ENCODE peak calls at places on chromosomes 3 and 15, in ten cellular contexts. One of them, this sample, is unnamed.
A peak's percentile ranks its signal among the peaks of the same experiment; 100 is the strongest.

GRCh38 chr15:90895571-90896117 is 7.5 kb upstream of the MAN2A2 start:
- DNase-seq in PC-3: no peak
- DNase-seq in heart left ventricle: peak; percentile 36
- DNase-seq in cardiac muscle cell: no peak
- DNase-seq in K562: peak; percentile 58
- DNase-seq in SK-N-MC: no peak
- DNase-seq in adrenal gland: peak; percentile 80
- DNase-seq in effector memory CD4-positive, alpha-beta T cell: no peak
- DNase-seq in mesenchymal stem cell: peak; percentile 18
- DNase-seq in lung: no peak
- DNase-seq in this sample: no peak

GRCh38 chr3:169658311-169658931 is 5.1 kb downstream of the MECOM start:
- DNase-seq in effector memory CD4-positive, alpha-beta T cell: no peak
- DNase-seq in cardiac muscle cell: peak; percentile 53
- DNase-seq in SK-N-MC: no peak
- DNase-seq in K562: no peak
- DNase-seq in mesenchymal stem cell: no peak
- DNase-seq in adrenal gland: no peak
- DNase-seq in heart left ventricle: peak; percentile 58
- DNase-seq in PC-3: no peak
- DNase-seq in lung: peak; percentile 42
- DNase-seq in this sample: no peak

GRCh38 chr3:69032737-69033136 is 19.3 kb upstream of the EOGT start:
- DNase-seq in adrenal gland: no peak
- DNase-seq in cardiac muscle cell: no peak
- DNase-seq in heart left ventricle: no peak
- DNase-seq in mesenchymal stem cell: no peak
- DNase-seq in lung: no peak
- DNase-seq in SK-N-MC: no peak
- DNase-seq in PC-3: no peak
- DNase-seq in K562: no peak
- DNase-seq in effector memory CD4-positive, alpha-beta T cell: no peak
- DNase-seq in this sample: no peak

GRCh38 chr15:82186748-82187415 is 75.7 kb downstream of the EFL1 start:
- DNase-seq in cardiac muscle cell: no peak
- DNase-seq in K562: no peak
- DNase-seq in heart left ventricle: no peak
- DNase-seq in SK-N-MC: no peak
- DNase-seq in lung: no peak
- DNase-seq in effector memory CD4-positive, alpha-beta T cell: no peak
- DNase-seq in mesenchymal stem cell: no peak
- DNase-seq in PC-3: no peak
- DNase-seq in adrenal gland: no peak
- DNase-seq in this sample: no peak

GRCh38 chr15:57114070-57114469 is 195.6 kb downstream of the TCF12 start:
- DNase-seq in PC-3: peak; percentile 21
- DNase-seq in lung: peak; percentile 32
- DNase-seq in mesenchymal stem cell: no peak
- DNase-seq in heart left ventricle: no peak
- DNase-seq in adrenal gland: no peak
- DNase-seq in cardiac muscle cell: peak; percentile 63
- DNase-seq in effector memory CD4-positive, alpha-beta T cell: no peak
- DNase-seq in SK-N-MC: no peak
- DNase-seq in K562: no peak
- DNase-seq in this sample: no peak

GRCh38 chr15:66306381-66306780 is 13.0 kb downstream of the DIS3L start:
- DNase-seq in heart left ventricle: no peak
- DNase-seq in adrenal gland: no peak
- DNase-seq in effector memory CD4-positive, alpha-beta T cell: no peak
- DNase-seq in cardiac muscle cell: no peak
- DNase-seq in lung: no peak
- DNase-seq in SK-N-MC: no peak
- DNase-seq in PC-3: no peak
- DNase-seq in mesenchymal stem cell: no peak
- DNase-seq in K562: no peak
- DNase-seq in this sample: no peak

GRCh38 chr15:82093774-82094211 is 48.0 kb upstream of the MEX3B start:
- DNase-seq in SK-N-MC: no peak
- DNase-seq in cardiac muscle cell: peak; percentile 94
- DNase-seq in K562: peak; percentile 40
- DNase-seq in heart left ventricle: no peak
- DNase-seq in lung: no peak
- DNase-seq in effector memory CD4-positive, alpha-beta T cell: no peak
- DNase-seq in mesenchymal stem cell: peak; percentile 92
- DNase-seq in PC-3: peak; percentile 80
- DNase-seq in adrenal gland: no peak
- DNase-seq in this sample: no peak

GRCh38 chr3:129025691-129026435 is 24.8 kb downstream of the EFCC1 start:
- DNase-seq in SK-N-MC: peak; percentile 34
- DNase-seq in mesenchymal stem cell: peak; percentile 81
- DNase-seq in effector memory CD4-positive, alpha-beta T cell: no peak
- DNase-seq in K562: no peak
- DNase-seq in heart left ventricle: peak; percentile 79
- DNase-seq in adrenal gland: peak; percentile 48
- DNase-seq in PC-3: no peak
- DNase-seq in lung: no peak
- DNase-seq in cardiac muscle cell: no peak
- DNase-seq in this sample: no peak

GRCh38 chr15:63276342-63277043 is 912 bp upstream of the APH1B start:
- DNase-seq in K562: no peak
- DNase-seq in SK-N-MC: no peak
- DNase-seq in heart left ventricle: no peak
- DNase-seq in mesenchymal stem cell: no peak
- DNase-seq in lung: no peak
- DNase-seq in adrenal gland: no peak
- DNase-seq in PC-3: no peak
- DNase-seq in cardiac muscle cell: no peak
- DNase-seq in effector memory CD4-positive, alpha-beta T cell: no peak
- DNase-seq in this sample: no peak

GRCh38 chr3:54034971-54035370 is 87.4 kb upstream of the CACNA2D3 start:
- DNase-seq in SK-N-MC: no peak
- DNase-seq in heart left ventricle: no peak
- DNase-seq in effector memory CD4-positive, alpha-beta T cell: no peak
- DNase-seq in mesenchymal stem cell: no peak
- DNase-seq in cardiac muscle cell: no peak
- DNase-seq in K562: no peak
- DNase-seq in adrenal gland: no peak
- DNase-seq in PC-3: no peak
- DNase-seq in lung: no peak
- DNase-seq in this sample: no peak

GRCh38 chr15:78317145-78317836 is 17.9 kb upstream of the SKIC8 start:
- DNase-seq in mesenchymal stem cell: peak; percentile 9
- DNase-seq in PC-3: peak; percentile 52
- DNase-seq in lung: no peak
- DNase-seq in heart left ventricle: no peak
- DNase-seq in SK-N-MC: no peak
- DNase-seq in cardiac muscle cell: no peak
- DNase-seq in adrenal gland: no peak
- DNase-seq in effector memory CD4-positive, alpha-beta T cell: no peak
- DNase-seq in K562: peak; percentile 52
- DNase-seq in this sample: no peak

GRCh38 chr15:78315686-78316085 is 16.3 kb upstream of the SKIC8 start:
- DNase-seq in SK-N-MC: no peak
- DNase-seq in effector memory CD4-positive, alpha-beta T cell: no peak
- DNase-seq in lung: no peak
- DNase-seq in adrenal gland: no peak
- DNase-seq in mesenchymal stem cell: no peak
- DNase-seq in PC-3: peak; percentile 16
- DNase-seq in K562: peak; percentile 40
- DNase-seq in heart left ventricle: no peak
- DNase-seq in cardiac muscle cell: no peak
- DNase-seq in this sample: peak; percentile 48

GRCh38 chr15:78314181-78314581 is 14.8 kb upstream of the SKIC8 start:
- DNase-seq in SK-N-MC: no peak
- DNase-seq in PC-3: no peak
- DNase-seq in lung: no peak
- DNase-seq in K562: no peak
- DNase-seq in adrenal gland: no peak
- DNase-seq in effector memory CD4-positive, alpha-beta T cell: no peak
- DNase-seq in mesenchymal stem cell: no peak
- DNase-seq in heart left ventricle: no peak
- DNase-seq in cardiac muscle cell: no peak
- DNase-seq in this sample: no peak

GRCh38 chr15:78313383-78313782 is 14.0 kb upstream of the SKIC8 start:
- DNase-seq in heart left ventricle: no peak
- DNase-seq in SK-N-MC: no peak
- DNase-seq in K562: no peak
- DNase-seq in lung: no peak
- DNase-seq in effector memory CD4-positive, alpha-beta T cell: no peak
- DNase-seq in PC-3: no peak
- DNase-seq in mesenchymal stem cell: no peak
- DNase-seq in cardiac muscle cell: no peak
- DNase-seq in adrenal gland: no peak
- DNase-seq in this sample: no peak

DNA sequence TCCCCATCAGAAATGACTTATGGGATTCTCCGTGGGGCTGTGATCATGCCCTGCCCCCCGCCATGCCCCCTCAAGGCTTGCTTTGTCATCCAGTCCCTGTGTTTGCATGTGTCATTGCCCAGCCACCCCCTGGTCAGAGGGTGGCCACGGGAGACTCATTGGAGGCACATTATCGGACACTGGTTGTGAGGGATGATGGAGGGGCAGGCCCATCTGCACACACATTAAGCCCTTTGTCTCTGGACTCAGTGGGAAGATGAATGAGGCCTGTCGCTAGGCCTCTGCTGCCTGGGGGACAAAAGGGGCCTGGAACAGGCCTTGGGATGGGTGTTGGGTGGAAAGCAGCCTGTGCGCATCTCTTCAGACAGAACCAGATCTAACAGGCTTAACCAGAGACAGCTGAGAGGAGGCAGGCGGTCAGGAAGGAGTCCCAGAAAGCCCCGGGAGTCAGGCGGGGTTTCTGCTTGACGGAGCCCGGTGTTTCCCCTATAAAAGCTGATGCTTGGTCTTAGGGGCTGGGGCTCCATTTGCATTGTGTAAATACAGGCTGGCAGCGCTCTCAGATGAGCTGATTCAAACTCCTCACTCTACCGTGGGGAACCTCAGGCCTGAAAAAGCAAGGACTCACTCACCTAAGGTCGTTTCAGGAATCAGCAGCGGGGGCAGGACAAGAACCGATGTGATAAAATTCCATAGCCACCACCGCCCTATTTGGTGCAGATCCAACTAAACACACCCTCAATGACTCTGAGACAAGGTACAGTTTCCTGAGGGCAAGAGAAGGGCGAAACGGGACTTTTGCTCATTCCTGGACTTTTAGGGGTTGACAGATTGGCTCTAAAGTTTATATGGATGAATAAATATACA is 17.0 kb upstream of the SKIC8 start:
- DNase-seq in effector memory CD4-positive, alpha-beta T cell: no peak
- DNase-seq in mesenchymal stem cell: no peak
- DNase-seq in PC-3: no peak
- DNase-seq in lung: no peak
- DNase-seq in SK-N-MC: no peak
- DNase-seq in heart left ventricle: no peak
- DNase-seq in adrenal gland: no peak
- DNase-seq in cardiac muscle cell: no peak
- DNase-seq in K562: no peak
- DNase-seq in this sample: no peak
- H3K27ac ChIP-seq in effector memory CD4-positive, alpha-beta T cell: no peak overlapping the region
- H3K27ac ChIP-seq in mesenchymal stem cell: no peak overlapping the region
- H3K27ac ChIP-seq in PC-3: no peak overlapping the region
- H3K27ac ChIP-seq in lung: no peak overlapping the region
- H3K27ac ChIP-seq in SK-N-MC: peak overlapping the region; percentile 33
- H3K27ac ChIP-seq in heart left ventricle: no peak overlapping the region
- H3K27ac ChIP-seq in adrenal gland: no peak overlapping the region
- H3K27ac ChIP-seq in cardiac muscle cell: no peak overlapping the region
- H3K27ac ChIP-seq in K562: no peak overlapping the region
- H3K27ac ChIP-seq in this sample: no peak overlapping the region

GRCh38 chr15:45993072-45993471 is 358.2 kb downstream of the SQOR start:
- DNase-seq in adrenal gland: no peak
- DNase-seq in SK-N-MC: no peak
- DNase-seq in lung: no peak
- DNase-seq in heart left ventricle: no peak
- DNase-seq in PC-3: no peak
- DNase-seq in K562: no peak
- DNase-seq in cardiac muscle cell: no peak
- DNase-seq in effector memory CD4-positive, alpha-beta T cell: no peak
- DNase-seq in mesenchymal stem cell: no peak
- DNase-seq in this sample: no peak
- H3K9me3 ChIP-seq in adrenal gland: no peaks in the 10 kb centered on the region
- H3K9me3 ChIP-seq in SK-N-MC: no peaks in the 10 kb centered on the region
- H3K9me3 ChIP-seq in lung: peaks cover 2% of the 10 kb centered on the region
- H3K9me3 ChIP-seq in heart left ventricle: peaks cover 20% of the 10 kb centered on the region
- H3K9me3 ChIP-seq in PC-3: no peaks in the 10 kb centered on the region
- H3K9me3 ChIP-seq in K562: no peaks in the 10 kb centered on the region
- H3K9me3 ChIP-seq in cardiac muscle cell: no peaks in the 10 kb centered on the region
- H3K9me3 ChIP-seq in effector memory CD4-positive, alpha-beta T cell: no peaks in the 10 kb centered on the region
- H3K9me3 ChIP-seq in mesenchymal stem cell: peaks cover 9% of the 10 kb centered on the region
- H3K9me3 ChIP-seq in this sample: no peaks in the 10 kb centered on the region

DNA sequence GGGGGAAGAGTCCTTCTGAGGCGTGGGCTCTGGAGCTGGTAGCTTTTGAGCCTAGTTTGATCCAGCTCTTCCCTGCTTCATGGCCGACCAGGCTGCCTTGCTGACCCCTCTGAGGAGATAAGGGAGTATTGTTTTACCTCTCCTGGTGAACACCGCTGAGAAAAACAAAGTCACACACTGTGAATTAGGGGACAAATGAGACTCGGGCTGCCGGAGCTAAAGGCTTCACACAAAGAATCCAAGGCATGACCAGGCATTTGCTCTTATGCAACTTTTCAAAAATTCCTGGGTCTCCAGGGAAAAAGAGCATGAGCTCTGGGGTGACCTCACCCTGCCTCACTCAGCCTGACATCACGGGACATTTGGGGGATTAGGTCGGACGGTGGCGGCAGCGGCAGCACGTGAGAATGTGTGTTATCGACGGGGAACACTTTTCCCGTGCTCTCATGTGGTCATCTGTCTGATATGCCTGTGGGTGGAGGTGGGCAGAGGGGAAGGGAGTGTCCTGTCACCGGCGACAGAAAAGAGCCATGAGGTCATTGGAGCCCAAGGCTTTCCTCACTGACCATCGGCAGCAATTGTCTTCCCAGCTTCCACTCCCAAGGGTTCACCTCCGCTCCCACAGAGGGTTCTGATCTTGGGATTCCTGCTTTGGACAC is 61.0 kb downstream of the TMEM44 start:
- DNase-seq in effector memory CD4-positive, alpha-beta T cell: no peak
- DNase-seq in SK-N-MC: no peak
- DNase-seq in lung: peak; percentile 33
- DNase-seq in PC-3: no peak
- DNase-seq in K562: peak; percentile 75
- DNase-seq in mesenchymal stem cell: peak; percentile 98
- DNase-seq in heart left ventricle: peak; percentile 72
- DNase-seq in cardiac muscle cell: peak; percentile 95
- DNase-seq in adrenal gland: peak; percentile 62
- DNase-seq in this sample: no peak
- H3K27ac ChIP-seq in effector memory CD4-positive, alpha-beta T cell: no peak overlapping the region
- H3K27ac ChIP-seq in SK-N-MC: no peak overlapping the region
- H3K27ac ChIP-seq in lung: peak overlapping the region; percentile 13
- H3K27ac ChIP-seq in PC-3: no peak overlapping the region
- H3K27ac ChIP-seq in K562: peak overlapping the region; percentile 70
- H3K27ac ChIP-seq in mesenchymal stem cell: no peak overlapping the region
- H3K27ac ChIP-seq in heart left ventricle: peak overlapping the region; percentile 55
- H3K27ac ChIP-seq in cardiac muscle cell: peak overlapping the region; percentile 94
- H3K27ac ChIP-seq in adrenal gland: no peak overlapping the region
- H3K27ac ChIP-seq in this sample: no peak overlapping the region

DNA sequence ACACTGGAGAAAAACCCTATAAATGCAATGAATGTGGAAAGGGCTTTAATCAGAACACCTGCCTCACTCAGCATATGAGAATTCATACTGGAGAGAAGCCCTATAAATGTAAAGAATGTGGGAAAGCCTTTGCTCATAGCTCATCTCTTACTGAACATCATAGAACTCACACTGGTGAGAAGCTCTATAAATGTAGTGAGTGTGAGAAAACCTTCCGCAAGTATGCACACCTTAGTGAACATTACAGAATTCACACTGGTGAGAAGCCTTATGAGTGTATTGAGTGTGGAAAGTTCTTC is 7.4 kb upstream of the ZNF501 start:
- DNase-seq in cardiac muscle cell: no peak
- DNase-seq in SK-N-MC: no peak
- DNase-seq in K562: no peak
- DNase-seq in adrenal gland: no peak
- DNase-seq in PC-3: no peak
- DNase-seq in lung: no peak
- DNase-seq in mesenchymal stem cell: no peak
- DNase-seq in effector memory CD4-positive, alpha-beta T cell: no peak
- DNase-seq in heart left ventricle: no peak
- DNase-seq in this sample: no peak
- H3K9me3 ChIP-seq in cardiac muscle cell: peaks cover 4% of the 10 kb centered on the region
- H3K9me3 ChIP-seq in SK-N-MC: no peaks in the 10 kb centered on the region
- H3K9me3 ChIP-seq in K562: peaks cover 21% of the 10 kb centered on the region
- H3K9me3 ChIP-seq in adrenal gland: peaks cover 29% of the 10 kb centered on the region
- H3K9me3 ChIP-seq in PC-3: peaks cover 74% of the 10 kb centered on the region
- H3K9me3 ChIP-seq in lung: peaks cover 75% of the 10 kb centered on the region
- H3K9me3 ChIP-seq in mesenchymal stem cell: peaks cover 96% of the 10 kb centered on the region
- H3K9me3 ChIP-seq in effector memory CD4-positive, alpha-beta T cell: peaks cover 67% of the 10 kb centered on the region
- H3K9me3 ChIP-seq in heart left ventricle: peaks cover 100% of the 10 kb centered on the region
- H3K9me3 ChIP-seq in this sample: peaks cover 18% of the 10 kb centered on the region

This sample was measured in iPS DF 6.9.